ENCODE peak calls at places on chromosomes 5 and 9, in ten cellular contexts. F, Y, C, G, A, M, I, Z, T and H are unnamed samples. For H3K4me1, the result is how much of the 10 kb centered on the place peaks cover.

GRCh38 chr5:86917117-86917579 is 299.4 kb downstream of the COX7C start:
- DNase-seq in C (peak), I (peak), Z (no peak), F (no peak), M (peak), G (peak), Y (no peak), A (no peak), T (no peak), H (no peak)

GRCh38 chr5:97478513-97478912 is 295.5 kb upstream of the RIOK2 start:
- DNase-seq in A (no peak), M (no peak), F (no peak), C (no peak), Y (no peak), Z (no peak), G (no peak), T (no peak), I (no peak), H (no peak)

GRCh38 chr9:117535439-117535838 is 120.6 kb upstream of the ASTN2 start:
- DNase-seq in T (no peak), C (no peak), I (peak), G (no peak), M (no peak), Y (no peak), A (no peak), Z (no peak), F (no peak), H (no peak)

GRCh38 chr9:128389395-128390149 is 18.4 kb downstream of the URM1 start:
- DNase-seq in A (no peak), Y (no peak), G (no peak), Z (peak), C (no peak), I (no peak), F (no peak), M (no peak), T (no peak), H (no peak)

GRCh38 chr5:139670369-139671095 is 22.4 kb downstream of the CXXC5 start:
- DNase-seq in G (no peak), F (no peak), Z (no peak), T (no peak), Y (no peak), I (no peak), A (no peak), C (no peak), M (no peak), H (no peak)

GRCh38 chr5:112844489-112844888 is 16.6 kb upstream of the SRP19 start:
- DNase-seq in Y (no peak), F (no peak), A (no peak), T (no peak), I (no peak), G (no peak), Z (no peak), M (no peak), C (no peak), H (no peak)

GRCh38 chr5:36458746-36459145 is 147.7 kb upstream of the SLC1A3 start:
- DNase-seq in Y (no peak), M (no peak), G (no peak), F (no peak), I (no peak), T (no peak), C (peak), A (no peak), Z (no peak), H (no peak)

GRCh38 chr5:64344501-64344900 is 161.3 kb upstream of the RGS7BP start:
- DNase-seq in Z (no peak), F (no peak), C (no peak), I (no peak), G (no peak), Y (no peak), T (no peak), A (no peak), M (no peak), H (no peak)

GRCh38 chr5:78677777-78678668 is 29.5 kb upstream of the LHFPL2 start:
- DNase-seq in M (peak), G (peak), I (peak), Z (peak), A (peak), T (no peak), F (peak), Y (peak), C (peak), H (no peak)

GRCh38 chr5:41399840-41400239 is 110.6 kb downstream of the PLCXD3 start:
- DNase-seq in M (no peak), I (no peak), T (no peak), C (no peak), Z (no peak), A (no peak), F (no peak), Y (no peak), G (no peak), H (no peak)

DNA sequence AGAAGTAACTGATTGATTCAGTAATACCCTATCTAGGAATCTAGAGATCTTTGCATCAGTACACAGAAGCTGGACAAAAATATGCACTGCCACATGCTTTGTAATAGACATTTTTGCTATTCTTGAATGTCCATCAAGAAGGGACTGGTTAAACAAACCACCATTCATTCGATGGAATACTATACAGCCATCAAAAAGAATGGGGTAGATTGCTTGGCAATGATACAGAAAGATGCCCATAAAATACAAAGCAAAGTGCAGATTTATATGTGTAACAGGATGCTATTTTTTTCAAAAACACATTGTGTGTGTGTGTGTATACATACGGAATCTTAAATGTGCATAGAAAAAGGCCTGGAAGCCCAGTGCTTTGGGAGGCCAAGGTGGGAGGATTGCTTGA is 7.6 kb downstream of the TNIP1 start:
- DNase-seq in C (no peak), M (no peak), F (no peak), Z (no peak), A (no peak), I (no peak), Y (no peak), T (no peak), G (no peak), H (no peak)
- H3K4me1 ChIP-seq in C (half or more), M (under half), F (under half), Z (half or more), A (under half), I (under half), Y (half or more), T (under half), G (half or more), H (half or more)

GRCh38 chr5:159099049-159099760 is 511 bp downstream of the EBF1 start:
- DNase-seq in Z (peak), F (no peak), C (peak), A (no peak), G (peak), I (peak), M (peak), T (no peak), Y (no peak), H (no peak)
- H3K4me1 ChIP-seq in Z (under half), F (under half), C (under half), A (under half), G (under half), I (under half), M (under half), T (under half), Y (under half), H (under half)

DNA sequence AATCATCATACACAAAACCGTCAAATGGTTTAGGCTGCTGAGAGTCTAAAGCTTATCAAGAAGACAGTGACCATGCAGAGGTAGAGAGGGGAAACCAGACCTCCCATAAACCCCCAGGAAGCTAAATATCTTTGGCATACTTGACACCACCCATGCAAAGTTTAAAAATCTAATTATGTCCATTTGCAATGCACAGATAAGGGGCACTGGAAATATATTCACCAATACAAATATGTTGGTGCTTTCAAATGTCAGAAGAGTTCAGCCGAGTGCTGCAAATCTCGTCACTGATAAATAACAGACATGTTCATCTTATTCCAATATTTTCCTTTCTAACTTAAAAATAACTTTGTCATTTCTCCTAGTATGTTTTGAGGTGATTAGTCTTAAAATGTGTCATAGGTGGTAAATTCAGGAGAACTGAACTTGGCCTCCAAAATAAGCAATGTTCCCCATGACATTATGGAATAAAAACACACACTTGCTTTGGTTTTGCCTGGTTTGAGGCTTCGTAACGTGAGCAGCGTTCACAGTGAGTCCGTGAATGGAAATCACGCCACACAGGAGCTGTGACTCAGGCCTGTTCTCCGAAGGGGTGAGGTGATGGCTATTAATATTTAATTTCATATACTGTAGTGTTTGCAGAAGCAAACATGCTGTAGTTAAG is 182.2 kb downstream of the AOPEP start:
- DNase-seq in G (no peak), M (no peak), Z (no peak), I (no peak), C (no peak), T (no peak), A (peak), Y (no peak), F (no peak), H (peak)
- H3K4me1 ChIP-seq in G (under half), M (under half), Z (under half), I (under half), C (under half), T (under half), A (under half), Y (under half), F (under half), H (under half)

DNA sequence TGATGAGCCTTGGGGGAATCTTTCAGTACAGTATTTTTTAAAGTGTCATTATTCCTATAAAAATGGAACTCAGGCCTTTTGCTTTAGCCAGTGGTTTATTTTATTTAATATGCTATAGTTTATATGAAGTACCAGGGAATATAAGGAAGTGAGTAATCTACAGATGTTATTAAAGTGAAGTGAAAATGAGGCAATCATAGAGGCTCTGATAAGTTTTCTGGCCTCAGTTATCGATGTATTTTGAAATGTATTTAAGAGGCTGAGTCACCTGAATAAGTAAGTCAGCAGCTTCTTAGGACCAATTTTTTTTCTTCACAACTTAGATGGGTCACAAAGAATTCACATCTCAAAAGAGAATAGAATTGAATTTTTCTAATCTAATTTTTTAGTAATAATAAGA is 829.0 kb downstream of the DNAH5 start:
- DNase-seq in M (no peak), G (no peak), T (no peak), F (no peak), C (peak), Y (no peak), Z (no peak), A (no peak), I (no peak), H (no peak)
- H3K4me1 ChIP-seq in M (under half), G (under half), T (under half), F (under half), C (under half), Y (under half), Z (under half), A (under half), I (under half), H (under half)

DNA sequence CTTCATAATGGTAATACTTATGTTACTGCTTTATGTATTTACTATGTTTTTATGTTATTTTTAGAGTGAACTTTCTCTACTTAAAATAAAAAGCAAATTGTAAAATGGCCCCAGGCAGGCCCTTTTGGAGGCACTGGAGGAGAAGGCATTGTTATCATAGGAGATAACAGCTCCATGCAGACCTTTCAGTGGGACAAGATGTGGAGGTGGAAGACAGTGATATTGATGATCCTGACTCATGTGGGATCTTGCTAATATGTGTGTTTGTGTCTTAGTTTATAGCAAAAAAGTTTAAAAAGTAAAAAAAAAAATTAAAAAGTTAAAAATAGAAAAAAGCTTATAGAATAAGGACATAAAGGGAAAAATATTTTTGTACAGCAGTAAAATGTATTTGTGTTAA is 74.5 kb downstream of the IQGAP2 start:
- DNase-seq in G (no peak), T (no peak), Y (no peak), A (no peak), C (no peak), Z (no peak), I (no peak), M (no peak), F (no peak), H (no peak)
- H3K4me1 ChIP-seq in G (under half), T (under half), Y (under half), A (under half), C (under half), Z (under half), I (under half), M (under half), F (under half), H (under half)

GRCh38 chr5:95951916-95952315 is 9.7 kb downstream of the ELL2 start:
- DNase-seq in I (no peak), G (no peak), Y (no peak), C (no peak), M (no peak), A (no peak), T (no peak), Z (no peak), F (no peak), H (no peak)
- H3K4me1 ChIP-seq in I (under half), G (half or more), Y (under half), C (under half), M (under half), A (under half), T (under half), Z (under half), F (under half), H (half or more)